ENCODE peak calls at places on chromosome 21, in four cellular contexts. P is stomach; G is left ventricle myocardium inferior; A is CD8-positive, alpha-beta T cell. N is an unnamed sample.

GRCh38 chr21:42456457-42456856 is 39.6 kb downstream of the RSPH1 start:
- DNase-seq in G (no peak), A (peak; percentile 35), P (no peak), N (peak; percentile 32)

GRCh38 chr21:43274946-43275310 is 106.1 kb downstream of the CRYAA start:
- DNase-seq in G (peak; percentile 4), P (no peak), A (no peak), N (no peak)

GRCh38 chr21:18298228-18298627 is 53.6 kb downstream of the CHODL start:
- DNase-seq in G (no peak), P (no peak), A (no peak), N (no peak)

GRCh38 chr21:33566514-33566913 is 22.0 kb downstream of the DONSON start:
- DNase-seq in A (no peak), P (no peak), G (no peak), N (no peak)

GRCh38 chr21:46477765-46478164 is 19.1 kb downstream of the DIP2A start:
- DNase-seq in G (no peak), P (no peak), A (no peak), N (no peak)

GRCh38 chr21:25283720-25284119 is 323.6 kb downstream of the MRPL39 start:
- DNase-seq in A (no peak), P (no peak), G (no peak), N (no peak)

GRCh38 chr21:42169758-42170157 is 49.2 kb upstream of the ABCG1 start:
- DNase-seq in P (no peak), G (no peak), A (no peak), N (no peak)

GRCh38 chr21:28671549-28672195 is 321.0 kb downstream of the LTN1 start:
- DNase-seq in G (no peak), A (no peak), P (no peak), N (no peak)

GRCh38 chr21:39738566-39738965 is 6.4 kb upstream of the IGSF5 start:
- DNase-seq in P (no peak), G (no peak), A (no peak), N (no peak)

GRCh38 chr21:25323356-25323949 is 283.8 kb downstream of the MRPL39 start:
- DNase-seq in G (no peak), A (no peak), P (no peak), N (no peak)

DNA sequence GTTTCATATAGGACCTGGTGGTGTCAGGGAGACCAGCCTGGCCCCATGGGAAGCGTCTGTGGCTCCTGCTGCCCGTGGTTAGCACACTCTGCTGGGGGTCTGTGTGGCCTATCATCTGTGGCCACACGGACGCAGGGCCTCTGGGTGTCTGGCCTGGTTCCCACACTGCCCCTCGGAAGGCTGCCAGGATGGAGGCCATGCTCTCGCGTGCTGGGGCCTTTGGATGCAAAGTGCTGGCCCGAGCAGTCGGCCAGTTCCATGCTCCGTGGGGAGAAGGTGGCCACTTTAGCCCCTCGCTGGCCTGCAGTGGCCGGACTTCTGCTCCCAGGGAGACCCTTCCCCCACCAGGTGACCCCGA is 20.8 kb upstream of the LRRC3 start:
- DNase-seq in A (no peak), P (no peak), G (peak; percentile 9), N (no peak)
- H3K27ac ChIP-seq in A (no peak overlapping the region), P (no peak overlapping the region), G (no peak overlapping the region), N (no peak overlapping the region)

GRCh38 chr21:31387560-31388186 is 43.6 kb upstream of the TIAM1 start:
- DNase-seq in P (no peak), A (no peak), G (no peak), N (no peak)

GRCh38 chr21:31386006-31386405 is 41.9 kb upstream of the TIAM1 start:
- DNase-seq in G (no peak), A (no peak), P (no peak), N (no peak)

GRCh38 chr21:31383770-31384169 is 39.7 kb upstream of the TIAM1 start:
- DNase-seq in P (no peak), A (no peak), G (no peak), N (no peak)

GRCh38 chr21:31382060-31382459 is 38.0 kb upstream of the TIAM1 start:
- DNase-seq in G (no peak), A (no peak), P (no peak), N (no peak)
- H3K27ac ChIP-seq in G (no peak overlapping the region), A (no peak overlapping the region), P (no peak overlapping the region), N (no peak overlapping the region)

GRCh38 chr21:38472709-38473108 is 25.6 kb downstream of the ERG start:
- DNase-seq in P (no peak), G (no peak), A (no peak), N (no peak)
- H3K27ac ChIP-seq in P (peak overlapping the region; percentile 4), G (peak overlapping the region; percentile 80), A (no peak overlapping the region), N (no peak overlapping the region)

GRCh38 chr21:26782754-26783153 is 62.5 kb downstream of the ADAMTS1 start:
- DNase-seq in P (no peak), A (no peak), G (no peak), N (no peak)

GRCh38 chr21:26781331-26781730 is 63.9 kb downstream of the ADAMTS1 start:
- DNase-seq in P (no peak), G (no peak), A (no peak), N (no peak)

GRCh38 chr21:26782349-26782748 is 62.9 kb downstream of the ADAMTS1 start:
- DNase-seq in G (no peak), A (no peak), P (no peak), N (no peak)

GRCh38 chr21:26783801-26784200 is 61.4 kb downstream of the ADAMTS1 start:
- DNase-seq in P (no peak), G (no peak), A (no peak), N (no peak)

GRCh38 chr21:26784974-26785373 is 60.2 kb downstream of the ADAMTS1 start:
- DNase-seq in P (no peak), G (no peak), A (no peak), N (no peak)
- H3K27ac ChIP-seq in P (peak overlapping the region; percentile 71), G (peak overlapping the region; percentile 73), A (no peak overlapping the region), N (no peak overlapping the region)

DNA sequence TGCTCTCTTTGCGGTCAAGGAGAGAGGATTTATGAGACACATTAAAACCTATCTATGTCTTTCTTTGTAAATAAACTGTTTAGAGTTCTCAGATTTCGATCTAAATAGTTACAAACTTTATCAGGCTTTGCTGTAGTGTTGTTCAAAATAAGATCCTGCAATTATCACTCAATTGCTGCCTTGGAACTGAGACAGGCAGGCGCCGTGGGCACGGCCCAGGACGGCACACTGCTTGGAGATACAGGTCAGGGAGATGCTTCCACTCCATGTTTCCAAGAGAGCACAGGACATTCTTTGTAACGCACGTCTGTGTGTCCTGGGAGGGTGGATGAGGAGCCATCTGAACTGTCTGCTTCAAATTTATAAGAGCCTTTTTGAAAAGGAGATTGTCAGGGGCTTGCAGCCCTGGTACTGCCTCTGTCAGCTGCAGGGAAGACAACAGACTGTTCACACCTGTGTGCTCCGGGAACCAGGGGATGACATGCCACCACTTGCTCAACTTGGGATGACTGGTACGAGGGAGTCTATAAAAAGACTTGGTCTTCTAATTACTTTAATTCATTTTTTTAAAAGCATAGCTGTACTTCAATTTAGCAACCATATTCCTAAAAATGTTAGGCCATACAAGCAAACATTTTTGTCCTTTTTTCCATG is 472.9 kb upstream of the RUNX1 start:
- DNase-seq in P (no peak), A (no peak), G (no peak), N (no peak)
- H3K27ac ChIP-seq in P (no peak overlapping the region), A (no peak overlapping the region), G (no peak overlapping the region), N (no peak overlapping the region)

GRCh38 chr21:16241021-16241420 is 511.2 kb downstream of the USP25 start:
- DNase-seq in P (no peak), A (no peak), G (no peak), N (no peak)

GRCh38 chr21:16243396-16243795 is 513.6 kb downstream of the USP25 start:
- DNase-seq in G (no peak), P (no peak), A (no peak), N (no peak)

GRCh38 chr21:16241500-16241963 is 511.8 kb downstream of the USP25 start:
- DNase-seq in A (no peak), G (no peak), P (no peak), N (no peak)

GRCh38 chr21:16239659-16240265 is 510.0 kb downstream of the USP25 start:
- DNase-seq in A (no peak), G (no peak), P (no peak), N (no peak)
- H3K27ac ChIP-seq in A (no peak overlapping the region), G (no peak overlapping the region), P (no peak overlapping the region), N (no peak overlapping the region)

GRCh38 chr21:15660424-15660805 is 69.4 kb upstream of the USP25 start:
- DNase-seq in P (no peak), A (no peak), G (no peak), N (no peak)

GRCh38 chr21:15654171-15654570 is 75.6 kb upstream of the USP25 start:
- DNase-seq in A (no peak), P (no peak), G (no peak), N (no peak)

GRCh38 chr21:15659768-15660423 is 69.9 kb upstream of the USP25 start:
- DNase-seq in G (no peak), P (no peak), A (no peak), N (no peak)
- H3K27ac ChIP-seq in G (no peak overlapping the region), P (no peak overlapping the region), A (no peak overlapping the region), N (peak overlapping the region; percentile 54)

N was measured in caudate nucleus.